ENCODE peak calls at places on chromosomes 3 and 15, in seven cellular contexts. K, H, S, O, Y, X and D are unnamed samples. For H3K4me1, the result is how much of the 10 kb centered on the place peaks cover.

GRCh38 chr15:45715528-45715927 is 80.7 kb downstream of the SQOR start:
- DNase-seq in K (peak), H (no peak), S (peak), O (no peak), Y (no peak), X (no peak), D (no peak)

GRCh38 chr3:51333021-51333420 is 52.1 kb upstream of the MANF start:
- DNase-seq in K (no peak), H (no peak), S (no peak), O (no peak), Y (no peak), X (no peak), D (no peak)

GRCh38 chr3:172315401-172316091 is 132.7 kb downstream of the GHSR start:
- DNase-seq in K (no peak), H (no peak), S (peak), O (no peak), Y (peak), X (no peak), D (no peak)

GRCh38 chr3:113746955-113747718 is at the start of gene ATP6V1A:
- DNase-seq in K (peak), H (peak), S (no peak), O (peak), Y (no peak), X (peak), D (peak)

GRCh38 chr3:188349963-188350332 is 196.0 kb downstream of the LPP start:
- DNase-seq in K (no peak), H (no peak), S (no peak), O (no peak), Y (no peak), X (no peak), D (no peak)

GRCh38 chr15:69603369-69604049 is 150.9 kb downstream of the RPLP1 start:
- DNase-seq in K (no peak), H (no peak), S (no peak), O (no peak), Y (no peak), X (no peak), D (no peak)

GRCh38 chr3:62242846-62243245 is 130.5 kb downstream of the FEZF2 start:
- DNase-seq in K (no peak), H (no peak), S (no peak), O (no peak), Y (no peak), X (no peak), D (no peak)

GRCh38 chr15:100767002-100767825 is 112.4 kb upstream of the ALDH1A3 start:
- DNase-seq in K (no peak), H (peak), S (no peak), O (no peak), Y (no peak), X (peak), D (peak)

GRCh38 chr15:52427804-52428203 is 100.9 kb downstream of the MYO5A start:
- DNase-seq in K (no peak), H (peak), S (peak), O (no peak), Y (peak), X (no peak), D (no peak)

GRCh38 chr3:144112036-144112435 is 140.4 kb downstream of the DIPK2A start:
- DNase-seq in K (no peak), H (no peak), S (no peak), O (no peak), Y (no peak), X (no peak), D (no peak)

GRCh38 chr15:73894133-73894814 is 20.9 kb downstream of the TBC1D21 start:
- DNase-seq in K (no peak), H (no peak), S (no peak), O (no peak), Y (no peak), X (no peak), D (no peak)

GRCh38 chr3:112308151-112308911 is 14.3 kb upstream of the SLC9C1 start:
- DNase-seq in K (no peak), H (no peak), S (peak), O (no peak), Y (no peak), X (no peak), D (peak)

GRCh38 chr15:80780416-80781221 is 1.4 kb downstream of the CEMIP start:
- DNase-seq in K (no peak), H (peak), S (peak), O (no peak), Y (no peak), X (peak), D (peak)

DNA sequence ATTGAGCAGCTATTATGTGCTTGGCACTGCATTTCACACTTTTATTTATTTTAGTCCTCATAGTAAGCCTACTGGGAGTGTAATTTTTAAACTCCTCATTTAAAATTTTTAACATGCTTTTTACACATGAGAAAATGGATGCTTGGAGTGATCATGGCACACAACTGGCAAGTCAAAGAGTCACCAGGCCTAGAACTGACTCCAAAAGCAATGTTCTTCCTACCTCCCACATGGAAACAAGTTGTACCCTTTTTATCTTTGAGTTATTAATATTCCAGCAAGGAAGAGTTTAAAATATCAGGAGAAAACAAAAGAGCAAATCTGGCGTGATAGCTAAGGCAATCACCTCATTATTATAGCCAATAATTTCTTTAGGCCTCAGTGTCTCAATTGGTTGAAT is 100.6 kb downstream of the MEIS2 start:
- DNase-seq in K (no peak), H (no peak), S (no peak), O (no peak), Y (no peak), X (no peak), D (no peak)
- TF ChIP-seq CTCF in K (no peak), H (no peak), S (no peak), O (no peak), Y (no peak), X (no peak), D (no peak)

GRCh38 chr15:89765694-89766093 is 10.4 kb upstream of the MESP2 start:
- DNase-seq in K (no peak), H (no peak), S (no peak), O (no peak), Y (no peak), X (no peak), D (no peak)

GRCh38 chr15:89768071-89768500 is 8.0 kb upstream of the MESP2 start:
- DNase-seq in K (no peak), H (no peak), S (peak), O (no peak), Y (no peak), X (peak), D (no peak)

GRCh38 chr15:89767411-89767915 is 8.7 kb upstream of the MESP2 start:
- DNase-seq in K (no peak), H (no peak), S (no peak), O (no peak), Y (no peak), X (no peak), D (no peak)

GRCh38 chr15:89770041-89770440 is 6.1 kb upstream of the MESP2 start:
- DNase-seq in K (no peak), H (no peak), S (peak), O (no peak), Y (no peak), X (no peak), D (no peak)

GRCh38 chr15:89766357-89767311 is 9.5 kb upstream of the MESP2 start:
- DNase-seq in K (no peak), H (no peak), S (no peak), O (no peak), Y (no peak), X (no peak), D (no peak)
- H3K4me1 ChIP-seq in K (under half), H (under half), S (under half), O (under half), Y (under half), X (under half), D (under half)

GRCh38 chr3:52705438-52705687 is 228 bp downstream of the GLT8D1 start:
- DNase-seq in K (no peak), H (no peak), S (no peak), O (no peak), Y (no peak), X (no peak), D (no peak)

GRCh38 chr3:52707585-52707984 is 1.7 kb downstream of the SPCS1 start:
- DNase-seq in K (peak), H (no peak), S (no peak), O (no peak), Y (no peak), X (no peak), D (no peak)

GRCh38 chr3:52703356-52703755 is 2.2 kb downstream of the GLT8D1 start:
- DNase-seq in K (no peak), H (no peak), S (no peak), O (no peak), Y (no peak), X (no peak), D (no peak)

GRCh38 chr3:52704611-52705437 is 767 bp downstream of the GLT8D1 start:
- DNase-seq in K (peak), H (peak), S (peak), O (no peak), Y (no peak), X (no peak), D (no peak)

DNA sequence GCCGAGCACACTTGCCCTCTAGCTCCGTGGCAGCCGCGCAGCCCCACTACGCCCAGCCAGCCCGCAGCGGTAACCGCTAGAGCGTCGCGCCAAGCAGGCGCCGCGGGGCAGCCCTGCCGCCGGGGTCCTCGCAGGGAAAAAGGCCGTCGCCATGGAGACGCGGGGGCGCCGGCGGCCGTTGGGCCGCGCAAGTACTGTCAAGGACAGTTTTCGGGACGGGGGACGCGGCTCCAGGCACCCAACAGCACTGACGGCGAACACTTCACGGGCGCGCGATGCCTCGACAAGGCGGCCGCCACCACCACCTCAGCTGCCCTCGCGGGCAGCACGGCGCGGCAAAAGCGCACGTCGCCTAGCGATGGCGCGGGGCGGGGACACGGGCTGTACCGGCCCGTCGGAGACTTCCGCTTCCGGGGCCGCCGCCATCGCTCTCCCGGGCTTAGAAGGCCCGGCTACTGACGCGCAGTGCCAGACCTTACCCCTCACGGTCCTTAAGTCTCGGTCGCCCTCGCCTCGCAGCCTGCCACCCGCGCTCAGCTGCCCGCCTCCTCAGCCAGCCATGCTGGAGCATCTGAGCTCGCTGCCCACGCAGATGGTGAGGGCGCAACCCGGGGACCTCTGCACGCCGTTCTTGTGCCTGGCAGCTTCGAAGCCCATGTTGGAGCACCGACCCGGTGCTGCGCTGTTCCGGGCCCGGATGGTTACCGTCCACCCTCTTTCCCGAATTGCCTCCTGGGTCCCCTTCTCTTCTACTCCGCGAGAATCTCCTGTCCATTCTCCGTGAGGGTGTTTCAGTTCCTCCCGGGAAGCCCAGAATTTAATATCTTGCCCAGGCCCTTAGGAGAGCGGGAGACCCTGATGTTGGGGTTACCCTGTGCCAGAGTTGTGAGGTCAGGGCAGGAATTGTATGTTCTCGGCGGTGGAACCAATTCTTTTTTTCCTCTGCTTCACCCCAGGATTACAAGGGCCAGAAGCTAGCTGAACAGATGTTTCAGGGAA is at the start of the genes GLT8D1 and SPCS1:
- DNase-seq in K (peak), H (peak), S (peak), O (peak), Y (peak), X (peak), D (peak)
- H3K27ac ChIP-seq in K (peak), H (peak), S (peak), O (peak), Y (peak), X (peak), D (peak)

DNA sequence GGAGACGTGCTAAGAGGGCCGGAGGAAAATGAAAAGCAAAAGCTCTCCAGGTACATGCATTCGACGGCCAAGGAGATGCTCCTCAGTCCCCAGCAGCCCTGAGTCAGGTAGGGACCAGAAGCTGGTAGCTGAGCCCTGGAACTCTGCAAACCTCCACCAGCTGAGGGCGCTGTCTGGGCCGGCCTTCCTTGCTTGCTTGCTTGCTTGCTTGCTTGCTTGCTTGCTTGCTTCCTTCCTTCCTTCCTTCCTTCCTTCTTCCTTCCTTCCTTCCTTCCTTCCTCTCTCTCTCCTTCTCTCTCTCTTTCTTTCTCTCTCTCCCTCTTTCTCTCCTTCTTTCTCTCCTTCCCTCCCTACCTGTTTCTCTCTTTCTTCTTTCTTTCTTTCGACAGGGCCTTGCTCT is 94.6 kb upstream of the RASGRF1 start:
- DNase-seq in K (peak), H (no peak), S (no peak), O (no peak), Y (peak), X (no peak), D (no peak)
- TF ChIP-seq CTCF in K (peak), H (no peak), S (peak), O (no peak), Y (peak), X (no peak), D (no peak)

DNA sequence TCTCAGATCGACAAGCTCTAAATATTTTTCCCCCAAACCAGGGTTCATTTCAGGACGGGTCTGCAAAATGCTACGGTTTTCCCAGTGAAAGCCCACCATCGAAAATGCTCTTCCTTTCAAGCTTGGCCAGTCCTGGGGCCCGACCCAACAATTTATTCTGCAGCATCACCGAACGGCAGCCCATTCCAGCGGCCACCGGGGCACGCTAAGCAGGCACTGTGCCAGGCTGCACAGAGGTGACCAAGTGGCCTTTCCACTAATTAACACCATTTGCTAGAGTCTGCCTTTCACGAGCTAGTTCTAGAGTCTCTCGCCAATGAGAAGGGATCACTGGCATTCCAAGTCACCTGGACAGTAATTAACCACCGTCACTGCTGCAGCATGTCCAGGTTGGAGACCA is 14.4 kb downstream of the RGMA start:
- DNase-seq in K (no peak), H (peak), S (no peak), O (no peak), Y (no peak), X (peak), D (no peak)
- H3K4me1 ChIP-seq in K (under half), H (half or more), S (under half), O (under half), Y (under half), X (under half), D (under half)

GRCh38 chr15:65791335-65792129 is 561 bp downstream of the DENND4A start:
- DNase-seq in K (peak), H (peak), S (no peak), O (peak), Y (no peak), X (peak), D (peak)
- H3K27ac ChIP-seq in K (peak), H (peak), S (peak), O (peak), Y (peak), X (peak), D (peak)

GRCh38 chr3:9081201-9081818 is 118.0 kb upstream of the RAD18 start:
- DNase-seq in K (no peak), H (no peak), S (no peak), O (no peak), Y (no peak), X (no peak), D (no peak)

GRCh38 chr3:9080165-9080564 is 116.9 kb upstream of the RAD18 start:
- DNase-seq in K (no peak), H (no peak), S (peak), O (no peak), Y (no peak), X (no peak), D (no peak)

GRCh38 chr3:9076985-9077384 is 113.7 kb upstream of the RAD18 start:
- DNase-seq in K (no peak), H (no peak), S (no peak), O (no peak), Y (no peak), X (no peak), D (no peak)

GRCh38 chr3:9079674-9080073 is 116.4 kb upstream of the RAD18 start:
- DNase-seq in K (no peak), H (no peak), S (no peak), O (no peak), Y (no peak), X (no peak), D (no peak)

DNA sequence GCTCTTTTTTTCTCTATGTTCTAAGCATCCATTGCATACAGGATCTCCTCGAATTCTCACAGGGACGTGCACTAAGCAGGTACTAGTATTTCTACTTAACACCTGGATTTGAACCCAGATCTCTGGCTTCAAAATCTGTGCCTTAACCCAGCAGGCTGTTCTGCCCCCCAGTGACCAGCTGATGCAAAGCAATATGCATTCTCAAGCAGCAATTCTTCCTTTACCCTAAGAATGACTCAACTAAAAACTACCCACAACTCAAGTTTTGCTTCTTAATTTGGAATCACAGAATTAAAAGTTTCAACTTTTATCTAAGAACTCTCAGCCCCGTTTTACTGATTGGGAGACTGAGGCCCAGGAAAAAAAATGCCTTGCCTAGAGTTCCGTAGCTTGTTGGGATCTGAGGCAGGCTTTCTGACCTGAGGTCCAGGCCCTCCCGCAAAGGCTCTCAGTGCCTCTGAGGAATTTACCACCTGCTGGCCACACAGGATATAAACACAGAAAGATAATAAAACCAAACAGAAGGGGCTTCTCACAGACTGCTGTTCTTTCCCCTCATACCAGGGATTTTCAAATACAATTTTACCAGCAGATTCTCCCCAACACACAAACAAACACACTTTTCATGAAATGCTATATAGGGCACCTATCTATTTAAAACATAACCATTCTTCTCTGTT is 115.4 kb upstream of the RAD18 start:
- DNase-seq in K (no peak), H (no peak), S (no peak), O (no peak), Y (peak), X (no peak), D (no peak)
- TF ChIP-seq CTCF in K (peak), H (no peak), S (no peak), O (no peak), Y (no peak), X (no peak), D (no peak)

GRCh38 chr15:40762919-40763800 is 708 bp upstream of the GCHFR start:
- DNase-seq in K (no peak), H (peak), S (peak), O (no peak), Y (no peak), X (peak), D (peak)
- H3K4me1 ChIP-seq in K (half or more), H (under half), S (under half), O (under half), Y (under half), X (under half), D (under half)

GRCh38 chr3:138800248-138800647 is 34.5 kb downstream of the PIK3CB start:
- DNase-seq in K (no peak), H (no peak), S (no peak), O (no peak), Y (no peak), X (no peak), D (peak)

GRCh38 chr3:138797508-138798038 is 37.2 kb downstream of the PIK3CB start:
- DNase-seq in K (no peak), H (no peak), S (no peak), O (no peak), Y (no peak), X (no peak), D (no peak)

GRCh38 chr3:138803006-138803653 is 31.6 kb downstream of the PIK3CB start:
- DNase-seq in K (no peak), H (no peak), S (peak), O (no peak), Y (no peak), X (no peak), D (no peak)

GRCh38 chr3:138799822-138800221 is 34.9 kb downstream of the PIK3CB start:
- DNase-seq in K (no peak), H (peak), S (no peak), O (no peak), Y (no peak), X (no peak), D (no peak)

DNA sequence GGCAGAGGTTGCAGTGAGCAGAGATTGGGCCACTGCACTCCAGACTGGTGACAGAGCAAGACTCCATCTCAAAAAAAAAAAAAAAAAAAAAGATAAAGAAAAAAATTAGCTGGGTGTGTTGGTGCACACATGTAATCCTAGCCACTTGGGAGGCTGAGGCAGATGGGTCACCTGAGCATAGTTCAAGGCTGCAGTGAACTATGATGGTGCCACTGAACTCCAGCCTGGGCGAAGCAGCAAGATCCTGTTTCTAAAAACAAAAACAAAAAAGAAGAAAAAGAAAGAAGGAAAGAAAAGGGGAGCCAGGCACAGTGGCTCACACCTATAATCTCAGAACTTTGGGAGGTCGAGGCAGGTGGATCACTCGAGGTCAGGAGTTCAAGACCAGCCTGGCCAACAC is 32.9 kb downstream of the PIK3CB start:
- DNase-seq in K (no peak), H (no peak), S (no peak), O (no peak), Y (no peak), X (no peak), D (no peak)
- H3K27ac ChIP-seq in K (no peak), H (no peak), S (no peak), O (no peak), Y (no peak), X (no peak), D (no peak)